ENCODE peak calls at places on chromosomes 3 and 15, in four cellular contexts. D is fibroblast of lung, E is caudate nucleus, B is pancreas. U is an unnamed sample.
A peak's percentile ranks its signal among the peaks of the same experiment; 100 is the strongest.

GRCh38 chr3:190514163-190515153 is 573 bp downstream of the IL1RAP start:
- DNase-seq in D (peak; percentile 60), E (peak; percentile 12), B (peak; percentile 45), U (no peak)

GRCh38 chr3:125137432-125138033 is 75.0 kb downstream of the SLC12A8 start:
- DNase-seq in E (no peak), D (peak; percentile 91), B (no peak), U (no peak)

GRCh38 chr15:29988689-29989088 is 94.1 kb upstream of the GOLGA8J start:
- DNase-seq in E (no peak), D (peak; percentile 20), B (no peak), U (no peak)

GRCh38 chr3:50132421-50133282 is 22.5 kb upstream of the SEMA3F start:
- DNase-seq in B (no peak), D (no peak), E (no peak), U (no peak)

GRCh38 chr3:73206006-73206405 is 144.5 kb downstream of the EBLN2 start:
- DNase-seq in D (no peak), B (no peak), E (no peak), U (no peak)

GRCh38 chr15:64464271-64465005 is 4.1 kb downstream of the ZNF609 start:
- DNase-seq in B (no peak), D (peak; percentile 57), E (no peak), U (no peak)

GRCh38 chr3:50806806-50807205 is 132.1 kb downstream of the DOCK3 start:
- DNase-seq in D (peak; percentile 36), E (no peak), B (no peak), U (no peak)

GRCh38 chr3:25780618-25781017 is 2.6 kb downstream of the NGLY1 start:
- DNase-seq in B (no peak), D (no peak), E (no peak), U (no peak)

GRCh38 chr3:52841211-52841980 is 6.6 kb upstream of the MUSTN1 start:
- DNase-seq in B (no peak), D (peak; percentile 30), E (no peak), U (no peak)

GRCh38 chr3:144053121-144053520 is 81.5 kb downstream of the DIPK2A start:
- DNase-seq in D (peak; percentile 72), E (no peak), B (no peak), U (no peak)

GRCh38 chr3:1929788-1930414 is 168.8 kb upstream of the CNTN4 start:
- DNase-seq in E (no peak), B (no peak), D (no peak), U (no peak)

GRCh38 chr15:84151205-84151931 is 84.2 kb upstream of the GOLGA6L4 start:
- DNase-seq in B (no peak), E (no peak), D (peak; percentile 43), U (no peak)

GRCh38 chr15:48868549-48868948 is 9.4 kb upstream of the EID1 start:
- DNase-seq in E (no peak), D (peak; percentile 88), B (no peak), U (no peak)

GRCh38 chr15:100224206-100225185 is 117.3 kb downstream of the ADAMTS17 start:
- DNase-seq in D (peak; percentile 61), E (no peak), B (no peak), U (no peak)

GRCh38 chr3:158808697-158809096 is 6.8 kb downstream of the MFSD1 start:
- DNase-seq in E (no peak), B (no peak), D (peak; percentile 93), U (no peak)

GRCh38 chr15:65110676-65111292 is 4.2 kb downstream of the UBAP1L start:
- DNase-seq in B (no peak), E (no peak), D (peak; percentile 74), U (no peak)

GRCh38 chr3:34200576-34200975 is 402.1 kb downstream of the PDCD6IP start:
- DNase-seq in D (no peak), E (no peak), B (no peak), U (no peak)

GRCh38 chr3:136495213-136495612 is 245.1 kb downstream of the PCCB start:
- DNase-seq in B (no peak), D (no peak), E (no peak), U (no peak)

GRCh38 chr3:192364296-192364695 is 363.0 kb downstream of the FGF12 start:
- DNase-seq in D (no peak), B (no peak), E (no peak), U (no peak)

GRCh38 chr15:59104602-59104911 is 389 bp upstream of the CCNB2 start:
- DNase-seq in B (no peak), E (no peak), D (no peak), U (no peak)
- H3K27ac ChIP-seq in B (peak overlapping the region; percentile 24), E (no peak overlapping the region), D (peak overlapping the region; percentile 86), U (no peak overlapping the region)

GRCh38 chr3:46939578-46940405 is 36.8 kb downstream of the CCDC12 start:
- DNase-seq in E (no peak), D (no peak), B (peak; percentile 14), U (no peak)

GRCh38 chr3:46935168-46935858 is 41.2 kb downstream of the CCDC12 start:
- DNase-seq in B (peak; percentile 87), D (peak; percentile 98), E (no peak), U (peak; percentile 76)

GRCh38 chr3:46936733-46937250 is 39.8 kb downstream of the CCDC12 start:
- DNase-seq in B (peak; percentile 15), D (peak; percentile 38), E (no peak), U (no peak)

GRCh38 chr3:46935989-46936620 is 40.4 kb downstream of the CCDC12 start:
- DNase-seq in E (no peak), B (no peak), D (no peak), U (no peak)

DNA sequence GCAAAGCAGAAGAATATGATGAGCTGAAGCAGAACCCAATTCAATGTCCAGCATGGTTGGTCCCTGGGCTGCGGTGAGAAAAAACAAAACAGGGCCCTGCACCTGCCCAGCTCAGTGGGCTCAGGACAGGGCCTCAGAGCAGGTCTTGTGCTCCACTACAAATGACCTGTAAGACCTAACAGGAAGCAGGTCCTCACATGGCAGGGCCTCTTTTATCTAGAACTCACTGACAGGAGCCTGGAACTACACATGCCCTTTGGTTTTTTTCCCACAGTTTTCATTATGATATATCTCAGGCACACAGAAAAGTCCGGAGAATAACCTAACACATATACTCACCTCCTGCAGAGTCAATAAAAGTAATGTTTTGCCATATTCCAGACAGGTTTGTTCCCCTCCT is 38.4 kb downstream of the CCDC12 start:
- DNase-seq in B (peak; percentile 38), D (no peak), E (no peak), U (no peak)
- H3K27ac ChIP-seq in B (peak overlapping the region; percentile 67), D (no peak overlapping the region), E (no peak overlapping the region), U (no peak overlapping the region)

DNA sequence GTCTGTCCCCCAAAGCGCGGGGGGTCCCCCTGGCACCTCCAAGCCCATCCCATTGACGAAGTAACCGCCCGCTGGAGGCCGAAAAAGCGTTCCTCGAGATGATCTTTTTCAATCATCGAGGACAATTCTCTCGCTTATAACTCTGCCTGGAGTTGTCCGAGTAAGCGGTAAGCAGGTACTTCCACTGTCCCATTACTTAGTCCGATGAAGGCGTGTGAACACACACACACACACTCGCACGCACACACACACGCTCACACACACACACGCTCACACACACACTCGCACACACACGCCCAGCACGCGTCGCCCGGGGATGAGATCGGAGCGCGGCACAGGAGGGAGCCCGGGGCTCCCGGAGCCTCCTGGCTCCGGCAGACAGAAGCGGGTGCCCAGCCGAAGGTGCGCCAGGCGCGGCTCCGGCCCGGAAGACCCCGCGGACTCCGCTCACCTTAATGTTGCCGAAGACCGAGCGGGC is 430 bp downstream of the SLCO2A1 start:
- DNase-seq in B (no peak), E (no peak), D (peak; percentile 40), U (no peak)
- H3K27ac ChIP-seq in B (no peak overlapping the region), E (no peak overlapping the region), D (no peak overlapping the region), U (no peak overlapping the region)

GRCh38 chr3:13279532-13279910 is 140.6 kb downstream of the NUP210 start:
- DNase-seq in B (no peak), D (no peak), E (no peak), U (no peak)

GRCh38 chr3:13281657-13282527 is 138.2 kb downstream of the NUP210 start:
- DNase-seq in D (no peak), E (no peak), B (peak; percentile 72), U (no peak)

GRCh38 chr3:13280856-13281656 is 139.1 kb downstream of the NUP210 start:
- DNase-seq in E (no peak), B (no peak), D (no peak), U (no peak)

GRCh38 chr3:13278783-13279531 is 141.2 kb downstream of the NUP210 start:
- DNase-seq in B (no peak), E (no peak), D (peak; percentile 57), U (no peak)

GRCh38 chr3:13280122-13280790 is 139.9 kb downstream of the NUP210 start:
- DNase-seq in D (no peak), B (no peak), E (no peak), U (no peak)
- H3K27ac ChIP-seq in D (no peak overlapping the region), B (no peak overlapping the region), E (no peak overlapping the region), U (no peak overlapping the region)

DNA sequence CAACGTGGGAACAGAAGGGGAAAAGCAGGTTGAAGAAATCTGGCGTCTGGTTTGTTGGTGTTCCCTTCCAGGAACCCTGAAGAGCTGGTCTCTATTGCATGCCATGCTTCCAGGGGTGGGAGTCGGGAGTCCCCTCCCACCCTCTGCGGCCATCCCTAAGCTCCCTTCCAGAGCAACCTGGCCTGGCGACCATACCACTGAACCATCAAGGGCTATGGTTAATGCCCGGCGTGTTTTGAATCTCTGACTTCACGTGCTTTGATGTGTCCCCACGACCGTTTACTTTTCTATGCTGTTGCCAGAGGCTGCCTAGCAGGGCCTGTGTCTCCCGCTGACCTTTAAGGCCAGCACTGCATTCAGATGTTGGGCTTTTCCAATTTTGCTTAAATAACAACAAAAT is 696 bp upstream of the SNRK start:
- DNase-seq in D (no peak), B (no peak), E (no peak), U (no peak)
- H3K27ac ChIP-seq in D (no peak overlapping the region), B (peak overlapping the region; percentile 81), E (no peak overlapping the region), U (peak overlapping the region; percentile 75)

DNA sequence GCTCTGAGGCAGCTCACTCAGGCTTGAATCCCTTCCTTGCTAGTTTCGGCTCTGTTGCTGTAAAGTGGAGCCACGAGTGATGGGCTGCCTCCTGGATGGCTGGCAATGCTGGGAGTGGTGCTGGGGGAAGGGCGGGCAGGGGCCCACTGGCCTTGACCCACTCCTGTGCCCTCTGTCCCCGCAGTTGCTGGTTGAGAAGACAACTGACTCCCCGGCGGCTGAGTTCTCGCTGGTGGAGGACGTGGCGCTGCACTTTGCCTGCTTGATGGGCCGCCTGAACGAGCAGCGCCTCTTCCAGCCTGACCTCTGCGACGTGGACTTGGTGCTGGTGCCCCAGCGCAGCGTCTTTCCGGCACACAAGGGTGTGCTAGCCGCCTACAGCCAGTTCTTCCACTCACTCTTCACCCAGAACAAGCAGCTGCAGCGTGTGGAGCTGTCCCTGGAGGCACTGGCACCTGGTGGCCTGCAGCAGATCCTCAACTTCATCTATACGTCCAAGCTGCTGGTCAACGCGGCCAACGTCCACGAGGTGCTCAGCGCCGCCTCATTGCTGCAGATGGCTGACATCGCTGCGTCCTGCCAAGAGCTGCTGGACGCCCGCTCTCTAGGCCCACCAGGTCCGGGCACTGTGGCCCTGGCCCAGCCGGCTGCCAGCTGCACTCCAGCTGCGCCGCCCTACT is 4.7 kb downstream of the ZBTB47 start:
- DNase-seq in D (no peak), E (no peak), B (no peak), U (peak; percentile 41)
- H3K27ac ChIP-seq in D (no peak overlapping the region), E (peak overlapping the region; percentile 83), B (no peak overlapping the region), U (peak overlapping the region; percentile 97)

GRCh38 chr3:194632983-194633348 is 253 bp downstream of the TMEM44 start:
- DNase-seq in D (peak; percentile 40), E (no peak), B (peak; percentile 31), U (no peak)

GRCh38 chr3:194637066-194637465 is 3.8 kb upstream of the TMEM44 start:
- DNase-seq in B (no peak), E (no peak), D (no peak), U (no peak)

GRCh38 chr3:194633349-194634004 is at the start of gene TMEM44:
- DNase-seq in D (peak; percentile 80), B (peak; percentile 77), E (no peak), U (no peak)

GRCh38 chr3:194631696-194632095 is 1.5 kb downstream of the TMEM44 start:
- DNase-seq in D (no peak), E (no peak), B (no peak), U (no peak)

GRCh38 chr3:194632211-194632982 is 822 bp downstream of the TMEM44 start:
- DNase-seq in B (no peak), D (no peak), E (no peak), U (no peak)
- H3K27ac ChIP-seq in B (no peak overlapping the region), D (peak overlapping the region; percentile 61), E (peak overlapping the region; percentile 36), U (no peak overlapping the region)

U was measured in substantia nigra.